ENCODE peak calls at places on chromosomes 2 and 18, in five cellular contexts. Z is IMR-90, S is cardiac muscle cell, E is psoas muscle, W is PC-3. H is an unnamed sample.

GRCh38 chr2:214737188-214737587 is 72.3 kb downstream of the BARD1 start:
- DNase-seq in Z (no peak), S (no peak), E (no peak), W (no peak), H (no peak)

GRCh38 chr2:84247532-84247931 is 211.5 kb downstream of the SUCLG1 start:
- DNase-seq in Z (no peak), S (no peak), E (no peak), W (peak), H (peak)

GRCh38 chr2:109562421-109562820 is 51.3 kb downstream of the SEPTIN10 start:
- DNase-seq in Z (peak), S (no peak), E (no peak), W (peak), H (no peak)

GRCh38 chr2:31654241-31654640 is 73.5 kb upstream of the SRD5A2 start:
- DNase-seq in Z (no peak), S (no peak), E (no peak), W (no peak), H (no peak)

GRCh38 chr2:10390369-10390801 is 57.7 kb downstream of the ODC1 start:
- DNase-seq in Z (peak), S (no peak), E (no peak), W (peak), H (no peak)

GRCh38 chr2:230170532-230170931 is 49.3 kb downstream of the SP110 start:
- DNase-seq in Z (no peak), S (peak), E (no peak), W (peak), H (peak)

GRCh38 chr2:58769494-58770239 is 528.5 kb upstream of the FANCL start:
- DNase-seq in Z (no peak), S (no peak), E (no peak), W (no peak), H (no peak)

GRCh38 chr2:230898661-230899091 is 26.4 kb downstream of the GPR55 start:
- DNase-seq in Z (no peak), S (no peak), E (no peak), W (no peak), H (no peak)

GRCh38 chr2:154490540-154490939 is 208.0 kb upstream of the KCNJ3 start:
- DNase-seq in Z (no peak), S (no peak), E (no peak), W (no peak), H (no peak)

DNA sequence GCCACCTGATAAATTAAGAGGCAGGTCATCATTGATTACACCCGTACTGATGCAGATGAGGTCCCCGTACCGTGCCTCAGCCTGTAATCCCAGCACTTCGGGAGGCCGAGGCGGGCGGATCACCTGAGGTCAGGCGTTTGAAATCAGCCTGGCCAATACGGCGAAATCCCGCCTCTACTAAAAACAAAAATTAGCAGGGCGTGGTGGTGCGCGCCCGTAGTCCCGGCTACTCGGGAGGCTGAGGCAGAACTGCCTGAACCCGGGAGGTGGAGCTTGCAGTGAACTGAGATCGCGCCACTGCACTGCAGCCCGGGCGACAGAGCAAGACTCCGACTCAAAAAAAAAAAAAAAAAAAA is 683 bp upstream of the ENOSF1 start:
- DNase-seq in Z (no peak), S (no peak), E (no peak), W (no peak), H (no peak)
- H3K27ac ChIP-seq in Z (no peak), S (no peak), E (peak), W (no peak), H (peak)

GRCh38 chr2:201204655-201205515 is 21.9 kb downstream of the CASP10 start:
- DNase-seq in Z (no peak), S (no peak), E (no peak), W (no peak), H (no peak)
- H3K27ac ChIP-seq in Z (no peak), S (no peak), E (no peak), W (no peak), H (no peak)

GRCh38 chr2:1715184-1716012 is 28.9 kb downstream of the PXDN start:
- DNase-seq in Z (no peak), S (peak), E (no peak), W (peak), H (no peak)

GRCh38 chr2:1714291-1715064 is 29.8 kb downstream of the PXDN start:
- DNase-seq in Z (no peak), S (no peak), E (no peak), W (no peak), H (no peak)

GRCh38 chr2:1713839-1714236 is 30.5 kb downstream of the PXDN start:
- DNase-seq in Z (no peak), S (no peak), E (no peak), W (no peak), H (no peak)

GRCh38 chr2:1716441-1716840 is 27.9 kb downstream of the PXDN start:
- DNase-seq in Z (no peak), S (no peak), E (no peak), W (no peak), H (no peak)

GRCh38 chr2:1713156-1713838 is 31.0 kb downstream of the PXDN start:
- DNase-seq in Z (no peak), S (no peak), E (no peak), W (no peak), H (no peak)
- H3K27ac ChIP-seq in Z (no peak), S (no peak), E (no peak), W (no peak), H (no peak)

GRCh38 chr2:226387499-226387942 is 412.1 kb downstream of the IRS1 start:
- DNase-seq in Z (no peak), S (no peak), E (no peak), W (no peak), H (no peak)
- H3K27ac ChIP-seq in Z (no peak), S (no peak), E (no peak), W (no peak), H (no peak)

GRCh38 chr18:44697315-44697714 is 16.6 kb downstream of the SETBP1 start:
- DNase-seq in Z (no peak), S (no peak), E (no peak), W (no peak), H (no peak)
- H3K27ac ChIP-seq in Z (no peak), S (peak), E (peak), W (no peak), H (peak)

GRCh38 chr2:99706734-99707133 is 216.9 kb upstream of the REV1 start:
- DNase-seq in Z (no peak), S (no peak), E (no peak), W (no peak), H (no peak)
- H3K27ac ChIP-seq in Z (peak), S (no peak), E (no peak), W (no peak), H (no peak)

DNA sequence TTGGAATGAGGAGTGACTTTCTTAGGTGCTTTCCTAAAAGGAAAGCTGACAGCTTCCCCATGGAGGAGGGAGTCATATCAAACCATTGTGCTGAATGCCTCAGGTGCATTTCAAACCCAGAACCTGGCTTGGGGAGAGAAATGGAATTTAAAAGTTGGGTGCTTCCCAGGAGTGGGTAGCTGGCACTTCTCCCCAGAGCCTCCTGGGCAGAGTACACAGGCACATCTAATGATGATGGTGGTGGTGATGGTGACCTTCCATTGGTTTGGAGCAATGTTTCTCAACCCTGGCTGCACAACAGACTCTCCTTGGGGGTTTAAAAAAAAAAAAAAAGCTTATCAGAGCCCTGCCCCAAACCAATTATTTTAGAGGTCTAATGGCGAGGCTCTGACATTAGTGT is 8.3 kb downstream of the FOSL2 start:
- DNase-seq in Z (no peak), S (no peak), E (peak), W (no peak), H (no peak)
- H3K27ac ChIP-seq in Z (no peak), S (no peak), E (peak), W (no peak), H (no peak)

DNA sequence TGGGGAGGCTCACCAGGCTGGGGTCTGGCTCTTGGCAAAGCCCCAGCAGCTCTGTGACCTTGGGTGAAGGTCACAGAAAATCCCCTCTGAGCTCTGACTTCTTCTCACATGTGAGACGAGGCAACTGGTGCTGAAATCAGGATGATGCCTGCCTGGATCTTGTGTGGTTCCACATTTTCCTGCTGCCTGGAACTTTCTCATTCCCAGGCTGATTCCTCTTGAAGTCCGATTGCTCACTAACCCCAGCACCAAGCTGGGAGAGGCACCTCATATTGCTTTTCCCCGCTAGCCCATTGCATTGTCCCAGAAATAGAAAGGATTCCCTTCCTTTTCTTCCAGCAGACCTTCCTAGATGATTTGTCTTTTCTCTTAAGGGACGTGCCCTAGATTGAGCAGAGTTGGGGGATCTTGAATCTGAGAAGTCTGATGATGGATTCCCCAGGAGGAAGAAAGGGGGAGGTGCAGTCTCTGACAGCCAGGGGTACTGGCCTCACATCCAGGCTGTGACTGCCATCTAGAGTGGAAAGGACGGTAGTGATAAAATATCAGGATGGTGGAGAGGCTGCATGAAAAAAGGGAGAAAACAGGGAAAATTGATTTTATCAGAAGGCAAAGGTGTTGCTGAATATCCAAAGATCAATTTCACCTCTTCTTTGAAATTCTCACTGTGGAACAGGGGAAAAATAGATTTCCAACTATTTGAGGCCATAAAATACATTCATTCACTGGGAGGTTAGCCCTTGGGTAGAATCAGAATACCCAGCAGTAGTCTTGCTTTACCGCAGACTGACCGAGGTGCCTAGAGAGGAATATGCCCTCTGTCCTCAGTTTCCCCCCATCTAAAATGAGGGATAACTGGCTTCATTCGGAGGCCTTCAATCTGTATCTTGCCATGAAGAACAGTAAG is 96.3 kb downstream of the FAM210A start:
- DNase-seq in Z (peak), S (peak), E (no peak), W (peak), H (no peak)
- H3K27ac ChIP-seq in Z (no peak), S (no peak), E (no peak), W (no peak), H (no peak)